ENCODE peak calls at places on chromosomes 5 and 9, in nine cellular contexts. One of them, this sample, is unnamed. For H3K9me3, the result is how much of the 10 kb centered on the place peaks cover.

GRCh38 chr9:101268426-101268825 is 116.4 kb downstream of the BAAT start:
- DNase-seq in uterus: no peak
- DNase-seq in Panc1: no peak
- DNase-seq in heart right ventricle: no peak
- DNase-seq in aorta: no peak
- DNase-seq in cardiac muscle cell: no peak
- DNase-seq in left ventricle myocardium inferior: no peak
- DNase-seq in tibial artery: no peak
- DNase-seq in AG04450: no peak
- DNase-seq in this sample: no peak

GRCh38 chr5:77882670-77883257 is 106.6 kb upstream of the TBCA start:
- DNase-seq in AG04450: peak
- DNase-seq in aorta: no peak
- DNase-seq in Panc1: no peak
- DNase-seq in tibial artery: no peak
- DNase-seq in cardiac muscle cell: no peak
- DNase-seq in uterus: no peak
- DNase-seq in heart right ventricle: no peak
- DNase-seq in left ventricle myocardium inferior: no peak
- DNase-seq in this sample: peak

GRCh38 chr9:35649431-35650340 is 1.0 kb downstream of the SIT1 start:
- DNase-seq in tibial artery: peak
- DNase-seq in Panc1: no peak
- DNase-seq in left ventricle myocardium inferior: no peak
- DNase-seq in heart right ventricle: no peak
- DNase-seq in cardiac muscle cell: no peak
- DNase-seq in AG04450: no peak
- DNase-seq in uterus: peak
- DNase-seq in aorta: peak
- DNase-seq in this sample: no peak

GRCh38 chr5:78745985-78746384 is 97.4 kb upstream of the LHFPL2 start:
- DNase-seq in heart right ventricle: no peak
- DNase-seq in uterus: no peak
- DNase-seq in Panc1: no peak
- DNase-seq in AG04450: no peak
- DNase-seq in aorta: no peak
- DNase-seq in left ventricle myocardium inferior: no peak
- DNase-seq in tibial artery: no peak
- DNase-seq in cardiac muscle cell: no peak
- DNase-seq in this sample: no peak

GRCh38 chr5:61329729-61330128 is 2.3 kb upstream of the ZSWIM6 start:
- DNase-seq in Panc1: no peak
- DNase-seq in AG04450: no peak
- DNase-seq in left ventricle myocardium inferior: no peak
- DNase-seq in uterus: no peak
- DNase-seq in aorta: no peak
- DNase-seq in cardiac muscle cell: no peak
- DNase-seq in heart right ventricle: no peak
- DNase-seq in tibial artery: no peak
- DNase-seq in this sample: peak

GRCh38 chr5:160423025-160423554 is 1.4 kb downstream of the PTTG1 start:
- DNase-seq in cardiac muscle cell: no peak
- DNase-seq in uterus: no peak
- DNase-seq in AG04450: no peak
- DNase-seq in heart right ventricle: no peak
- DNase-seq in tibial artery: no peak
- DNase-seq in aorta: no peak
- DNase-seq in left ventricle myocardium inferior: no peak
- DNase-seq in Panc1: no peak
- DNase-seq in this sample: no peak

GRCh38 chr9:131545003-131545785 is at the start of gene PRRT1B:
- DNase-seq in cardiac muscle cell: no peak
- DNase-seq in aorta: peak
- DNase-seq in Panc1: no peak
- DNase-seq in AG04450: no peak
- DNase-seq in tibial artery: no peak
- DNase-seq in uterus: no peak
- DNase-seq in heart right ventricle: no peak
- DNase-seq in left ventricle myocardium inferior: no peak
- DNase-seq in this sample: no peak

GRCh38 chr5:139014726-139015125 is 139.6 kb upstream of the LRRTM2 start:
- DNase-seq in uterus: no peak
- DNase-seq in aorta: no peak
- DNase-seq in cardiac muscle cell: no peak
- DNase-seq in Panc1: peak
- DNase-seq in AG04450: peak
- DNase-seq in heart right ventricle: no peak
- DNase-seq in left ventricle myocardium inferior: no peak
- DNase-seq in tibial artery: no peak
- DNase-seq in this sample: no peak

GRCh38 chr9:124347968-124348358 is 67.3 kb downstream of the PSMB7 start:
- DNase-seq in tibial artery: peak
- DNase-seq in left ventricle myocardium inferior: peak
- DNase-seq in Panc1: no peak
- DNase-seq in heart right ventricle: no peak
- DNase-seq in aorta: peak
- DNase-seq in cardiac muscle cell: no peak
- DNase-seq in uterus: no peak
- DNase-seq in AG04450: no peak
- DNase-seq in this sample: no peak

GRCh38 chr9:130430734-130431535 is 13.8 kb upstream of the ASS1 start:
- DNase-seq in cardiac muscle cell: no peak
- DNase-seq in heart right ventricle: no peak
- DNase-seq in aorta: no peak
- DNase-seq in AG04450: no peak
- DNase-seq in tibial artery: no peak
- DNase-seq in uterus: no peak
- DNase-seq in left ventricle myocardium inferior: no peak
- DNase-seq in Panc1: no peak
- DNase-seq in this sample: no peak

GRCh38 chr5:154277499-154277898 is 87.0 kb downstream of the GALNT10 start:
- DNase-seq in heart right ventricle: no peak
- DNase-seq in Panc1: no peak
- DNase-seq in cardiac muscle cell: no peak
- DNase-seq in AG04450: no peak
- DNase-seq in uterus: no peak
- DNase-seq in tibial artery: no peak
- DNase-seq in left ventricle myocardium inferior: no peak
- DNase-seq in aorta: no peak
- DNase-seq in this sample: peak

GRCh38 chr9:111807197-111807596 is 12.5 kb upstream of the SHOC1 start:
- DNase-seq in heart right ventricle: no peak
- DNase-seq in tibial artery: no peak
- DNase-seq in left ventricle myocardium inferior: no peak
- DNase-seq in cardiac muscle cell: no peak
- DNase-seq in Panc1: no peak
- DNase-seq in aorta: no peak
- DNase-seq in AG04450: no peak
- DNase-seq in uterus: no peak
- DNase-seq in this sample: no peak

GRCh38 chr9:92650839-92651621 is 18.9 kb downstream of the IPPK start:
- DNase-seq in cardiac muscle cell: no peak
- DNase-seq in aorta: peak
- DNase-seq in heart right ventricle: peak
- DNase-seq in tibial artery: peak
- DNase-seq in left ventricle myocardium inferior: peak
- DNase-seq in uterus: peak
- DNase-seq in Panc1: no peak
- DNase-seq in AG04450: no peak
- DNase-seq in this sample: no peak

GRCh38 chr5:55108651-55109050 is 6.2 kb downstream of the GZMA start:
- DNase-seq in Panc1: no peak
- DNase-seq in tibial artery: no peak
- DNase-seq in heart right ventricle: no peak
- DNase-seq in aorta: no peak
- DNase-seq in AG04450: no peak
- DNase-seq in cardiac muscle cell: no peak
- DNase-seq in left ventricle myocardium inferior: no peak
- DNase-seq in uterus: no peak
- DNase-seq in this sample: no peak

GRCh38 chr9:127783644-127784043 is 2.2 kb upstream of the CDK9 start:
- DNase-seq in heart right ventricle: no peak
- DNase-seq in left ventricle myocardium inferior: no peak
- DNase-seq in Panc1: no peak
- DNase-seq in cardiac muscle cell: no peak
- DNase-seq in AG04450: no peak
- DNase-seq in tibial artery: no peak
- DNase-seq in uterus: no peak
- DNase-seq in aorta: no peak
- DNase-seq in this sample: no peak

GRCh38 chr5:10552183-10553143 is 11.4 kb upstream of the ANKRD33B start:
- DNase-seq in uterus: no peak
- DNase-seq in AG04450: no peak
- DNase-seq in tibial artery: no peak
- DNase-seq in heart right ventricle: no peak
- DNase-seq in aorta: no peak
- DNase-seq in Panc1: no peak
- DNase-seq in left ventricle myocardium inferior: no peak
- DNase-seq in cardiac muscle cell: no peak
- DNase-seq in this sample: peak

GRCh38 chr9:130042931-130043653 is at the start of gene FNBP1:
- DNase-seq in left ventricle myocardium inferior: peak
- DNase-seq in cardiac muscle cell: peak
- DNase-seq in Panc1: no peak
- DNase-seq in aorta: peak
- DNase-seq in heart right ventricle: peak
- DNase-seq in tibial artery: peak
- DNase-seq in uterus: peak
- DNase-seq in AG04450: peak
- DNase-seq in this sample: peak

GRCh38 chr9:75906531-75906930 is 16.1 kb downstream of the PCSK5 start:
- DNase-seq in left ventricle myocardium inferior: no peak
- DNase-seq in tibial artery: no peak
- DNase-seq in uterus: no peak
- DNase-seq in Panc1: no peak
- DNase-seq in cardiac muscle cell: no peak
- DNase-seq in AG04450: no peak
- DNase-seq in aorta: no peak
- DNase-seq in heart right ventricle: no peak
- DNase-seq in this sample: no peak

GRCh38 chr9:75904364-75904763 is 13.9 kb downstream of the PCSK5 start:
- DNase-seq in AG04450: no peak
- DNase-seq in cardiac muscle cell: no peak
- DNase-seq in uterus: no peak
- DNase-seq in left ventricle myocardium inferior: no peak
- DNase-seq in heart right ventricle: no peak
- DNase-seq in tibial artery: no peak
- DNase-seq in Panc1: no peak
- DNase-seq in aorta: no peak
- DNase-seq in this sample: no peak

GRCh38 chr9:75907863-75908262 is 17.4 kb downstream of the PCSK5 start:
- DNase-seq in left ventricle myocardium inferior: no peak
- DNase-seq in cardiac muscle cell: no peak
- DNase-seq in uterus: no peak
- DNase-seq in AG04450: no peak
- DNase-seq in Panc1: no peak
- DNase-seq in tibial artery: no peak
- DNase-seq in heart right ventricle: no peak
- DNase-seq in aorta: no peak
- DNase-seq in this sample: no peak

GRCh38 chr9:75907329-75907728 is 16.9 kb downstream of the PCSK5 start:
- DNase-seq in uterus: no peak
- DNase-seq in aorta: no peak
- DNase-seq in left ventricle myocardium inferior: no peak
- DNase-seq in tibial artery: no peak
- DNase-seq in AG04450: no peak
- DNase-seq in heart right ventricle: no peak
- DNase-seq in Panc1: no peak
- DNase-seq in cardiac muscle cell: no peak
- DNase-seq in this sample: peak

GRCh38 chr9:75903785-75904360 is 13.4 kb downstream of the PCSK5 start:
- DNase-seq in Panc1: no peak
- DNase-seq in cardiac muscle cell: no peak
- DNase-seq in AG04450: no peak
- DNase-seq in uterus: peak
- DNase-seq in left ventricle myocardium inferior: no peak
- DNase-seq in tibial artery: no peak
- DNase-seq in heart right ventricle: no peak
- DNase-seq in aorta: no peak
- DNase-seq in this sample: peak
- H3K27ac ChIP-seq in Panc1: no peak
- H3K27ac ChIP-seq in cardiac muscle cell: no peak
- H3K27ac ChIP-seq in AG04450: no peak
- H3K27ac ChIP-seq in uterus: no peak
- H3K27ac ChIP-seq in left ventricle myocardium inferior: no peak
- H3K27ac ChIP-seq in tibial artery: no peak
- H3K27ac ChIP-seq in heart right ventricle: no peak
- H3K27ac ChIP-seq in aorta: no peak
- H3K27ac ChIP-seq in this sample: peak

GRCh38 chr5:140767444-140767843 is 18.5 kb upstream of the PCDHA1 start:
- DNase-seq in AG04450: no peak
- DNase-seq in left ventricle myocardium inferior: no peak
- DNase-seq in uterus: no peak
- DNase-seq in tibial artery: no peak
- DNase-seq in heart right ventricle: no peak
- DNase-seq in Panc1: no peak
- DNase-seq in aorta: no peak
- DNase-seq in cardiac muscle cell: no peak
- DNase-seq in this sample: no peak
- H3K9me3 ChIP-seq in AG04450: under half
- H3K9me3 ChIP-seq in left ventricle myocardium inferior: half or more
- H3K9me3 ChIP-seq in uterus: under half
- H3K9me3 ChIP-seq in tibial artery: under half
- H3K9me3 ChIP-seq in heart right ventricle: half or more
- H3K9me3 ChIP-seq in Panc1: half or more
- H3K9me3 ChIP-seq in aorta: under half
- H3K9me3 ChIP-seq in cardiac muscle cell: under half
- H3K9me3 ChIP-seq in this sample: under half

GRCh38 chr9:20872340-20872977 is 159.0 kb downstream of the HACD4 start:
- DNase-seq in tibial artery: no peak
- DNase-seq in heart right ventricle: no peak
- DNase-seq in cardiac muscle cell: peak
- DNase-seq in left ventricle myocardium inferior: no peak
- DNase-seq in Panc1: no peak
- DNase-seq in uterus: no peak
- DNase-seq in aorta: no peak
- DNase-seq in AG04450: peak
- DNase-seq in this sample: peak
- H3K27ac ChIP-seq in tibial artery: no peak
- H3K27ac ChIP-seq in heart right ventricle: no peak
- H3K27ac ChIP-seq in cardiac muscle cell: peak
- H3K27ac ChIP-seq in left ventricle myocardium inferior: no peak
- H3K27ac ChIP-seq in Panc1: no peak
- H3K27ac ChIP-seq in uterus: no peak
- H3K27ac ChIP-seq in aorta: no peak
- H3K27ac ChIP-seq in AG04450: no peak
- H3K27ac ChIP-seq in this sample: peak

GRCh38 chr5:33102551-33102950 is 338.2 kb upstream of the TARS1 start:
- DNase-seq in uterus: no peak
- DNase-seq in cardiac muscle cell: no peak
- DNase-seq in aorta: no peak
- DNase-seq in left ventricle myocardium inferior: no peak
- DNase-seq in heart right ventricle: no peak
- DNase-seq in tibial artery: no peak
- DNase-seq in AG04450: no peak
- DNase-seq in Panc1: no peak
- DNase-seq in this sample: no peak

DNA sequence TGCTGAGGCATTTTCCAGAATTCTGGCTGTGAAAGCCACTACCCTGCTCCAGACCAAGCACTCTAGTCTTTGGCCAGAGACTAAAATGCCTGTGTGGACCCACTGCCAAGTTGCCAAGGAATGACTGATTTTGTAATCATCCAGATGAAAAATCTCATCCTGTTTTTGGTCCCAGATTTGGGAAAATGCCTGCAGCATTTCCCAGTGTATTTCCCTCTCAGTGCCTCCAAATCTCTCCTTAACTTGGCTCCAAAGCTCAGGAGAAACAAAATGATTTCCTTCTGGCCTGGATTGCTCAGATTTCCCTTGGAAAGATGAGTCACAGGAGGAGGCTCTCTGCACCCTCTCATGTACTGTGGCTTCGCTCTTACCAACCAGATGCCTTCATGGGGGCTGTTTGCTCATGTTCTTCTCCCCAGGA is 335.2 kb upstream of the TARS1 start:
- DNase-seq in aorta: no peak
- DNase-seq in cardiac muscle cell: no peak
- DNase-seq in AG04450: no peak
- DNase-seq in heart right ventricle: no peak
- DNase-seq in left ventricle myocardium inferior: no peak
- DNase-seq in Panc1: no peak
- DNase-seq in uterus: no peak
- DNase-seq in tibial artery: no peak
- DNase-seq in this sample: no peak
- H3K9me3 ChIP-seq in aorta: under half
- H3K9me3 ChIP-seq in cardiac muscle cell: under half
- H3K9me3 ChIP-seq in AG04450: under half
- H3K9me3 ChIP-seq in heart right ventricle: under half
- H3K9me3 ChIP-seq in left ventricle myocardium inferior: half or more
- H3K9me3 ChIP-seq in Panc1: under half
- H3K9me3 ChIP-seq in uterus: under half
- H3K9me3 ChIP-seq in tibial artery: under half
- H3K9me3 ChIP-seq in this sample: under half